ENCODE peak calls at places on chromosomes 16 and 17, in five cellular contexts. T, I, X, M and Z are unnamed samples.

GRCh38 chr17:38874505-38875419 is 4.9 kb downstream of the LASP1 start:
- DNase-seq in I (no peak), T (no peak), M (no peak), X (no peak), Z (peak)

GRCh38 chr16:70778901-70779309 is 22.1 kb downstream of the VAC14 start:
- DNase-seq in M (peak), T (no peak), I (peak), X (peak), Z (peak)

GRCh38 chr16:47247691-47248090 is 103.9 kb upstream of the NETO2 start:
- DNase-seq in I (no peak), T (no peak), M (no peak), X (no peak), Z (no peak)

GRCh38 chr17:13030459-13031305 is 12.9 kb upstream of the ELAC2 start:
- DNase-seq in M (no peak), T (no peak), X (peak), I (peak), Z (no peak)

GRCh38 chr16:88634141-88634993 is 4.0 kb upstream of the IL17C start:
- DNase-seq in T (no peak), X (no peak), I (no peak), M (no peak), Z (no peak)

GRCh38 chr16:51175081-51175480 is 24.0 kb upstream of the SALL1 start:
- DNase-seq in X (no peak), T (no peak), M (no peak), I (peak), Z (no peak)

GRCh38 chr17:13541032-13541480 is 60.7 kb downstream of the HS3ST3A1 start:
- DNase-seq in T (no peak), I (peak), M (no peak), X (no peak), Z (no peak)

GRCh38 chr16:54931757-54932660 is 1.3 kb downstream of the IRX5 start:
- DNase-seq in I (peak), X (no peak), T (no peak), M (no peak), Z (peak)

GRCh38 chr16:81889896-81890634 is 111.0 kb downstream of the PLCG2 start:
- DNase-seq in T (peak), I (peak), X (no peak), M (no peak), Z (no peak)

GRCh38 chr16:53773150-53773846 is 69.3 kb downstream of the FTO start:
- DNase-seq in X (no peak), T (no peak), I (peak), M (no peak), Z (no peak)

GRCh38 chr17:45123930-45124796 is 8.2 kb downstream of the PLCD3 start:
- DNase-seq in X (peak), I (peak), T (no peak), M (peak), Z (no peak)

DNA sequence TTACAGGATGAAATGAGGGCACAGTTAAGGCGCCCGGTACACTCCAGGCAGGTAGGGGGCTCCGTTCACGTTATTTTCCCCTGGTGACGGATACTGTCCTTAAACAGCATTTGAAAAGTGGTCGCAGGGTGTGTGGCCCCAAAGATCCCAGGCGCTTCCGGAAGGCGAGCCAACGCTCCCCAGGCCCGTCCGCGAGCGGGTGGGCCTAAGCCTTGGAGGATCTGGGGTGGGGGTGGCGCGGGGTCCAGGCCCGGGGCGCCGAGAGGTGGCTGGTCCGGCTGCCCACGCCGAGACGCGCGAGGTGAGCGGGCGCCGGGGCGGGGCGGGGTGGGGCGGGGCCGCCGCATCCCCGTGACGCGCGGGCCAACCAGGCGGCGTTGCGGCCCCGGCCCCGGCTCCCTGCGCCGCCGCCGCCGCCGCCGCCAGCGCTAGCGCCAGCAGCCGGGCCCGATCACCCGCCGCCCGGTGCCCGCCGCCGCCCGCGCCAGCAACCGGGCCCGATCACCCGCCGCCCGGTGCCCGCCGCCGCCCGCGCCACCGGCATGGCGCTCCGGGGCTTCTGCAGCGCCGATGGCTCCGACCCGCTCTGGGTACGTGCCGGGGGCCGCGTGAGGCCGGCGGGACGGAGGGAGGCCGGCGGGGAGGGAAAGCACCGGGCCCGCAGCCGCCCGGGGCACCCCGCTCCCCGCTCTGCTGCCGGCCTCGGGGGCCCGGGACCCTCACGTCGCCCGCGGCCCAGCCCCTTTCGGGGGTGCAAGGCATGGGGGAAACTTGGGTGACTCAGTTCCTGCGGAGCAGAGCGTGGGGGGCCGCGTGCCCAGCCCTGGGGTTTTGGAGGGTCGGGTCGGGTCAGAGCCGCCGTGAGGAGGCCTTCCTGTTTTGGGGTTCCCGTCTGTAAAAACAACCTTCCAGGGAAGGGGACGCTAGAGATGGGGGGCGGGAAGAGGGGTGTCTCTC is at the start of gene ABCC1:
- DNase-seq in M (no peak), X (peak), T (peak), I (no peak), Z (no peak)
- TF ChIP-seq CTCF in M (no peak), X (no peak), T (no peak), I (no peak), Z (no peak)

GRCh38 chr17:41394254-41395016 is 3.0 kb downstream of the KRT31 start:
- DNase-seq in I (no peak), T (no peak), X (no peak), M (no peak), Z (no peak)
- TF ChIP-seq CTCF in I (no peak), T (no peak), X (no peak), M (no peak), Z (no peak)

GRCh38 chr16:76280421-76280820 is 3.2 kb downstream of the CNTNAP4 start:
- DNase-seq in I (no peak), T (no peak), X (no peak), M (no peak), Z (no peak)

GRCh38 chr16:76278086-76278485 is 885 bp downstream of the CNTNAP4 start:
- DNase-seq in X (no peak), M (no peak), T (no peak), I (no peak), Z (no peak)

GRCh38 chr16:76277099-76278030 is at the start of gene CNTNAP4:
- DNase-seq in I (no peak), T (peak), M (no peak), X (no peak), Z (no peak)

DNA sequence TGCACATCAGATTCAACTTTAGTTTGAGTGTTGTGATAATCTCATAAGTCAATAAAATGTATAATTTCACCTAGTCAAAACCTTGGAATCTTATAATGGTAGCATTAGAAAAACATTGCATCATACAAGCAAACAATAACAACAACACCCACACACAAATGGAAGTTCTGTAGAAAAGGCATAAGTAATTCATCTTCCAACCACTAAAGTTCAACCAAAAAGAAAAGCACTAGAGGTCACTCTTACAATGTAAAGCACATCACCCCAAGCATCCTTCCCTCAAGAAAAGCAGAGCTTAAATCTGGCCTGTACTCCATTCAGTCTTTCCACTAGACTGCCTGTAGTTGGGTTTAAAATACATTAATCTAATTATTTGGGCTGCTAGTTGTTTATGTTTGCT is 1.8 kb downstream of the CNTNAP4 start:
- DNase-seq in T (no peak), I (peak), M (no peak), X (no peak), Z (no peak)
- TF ChIP-seq CTCF in T (peak), I (no peak), M (no peak), X (no peak), Z (no peak)

GRCh38 chr16:13919330-13919682 is 648 bp upstream of the ERCC4 start:
- DNase-seq in I (peak), X (no peak), T (no peak), M (no peak), Z (no peak)
- TF ChIP-seq CTCF in I (peak), X (no peak), T (no peak), M (no peak), Z (no peak)

DNA sequence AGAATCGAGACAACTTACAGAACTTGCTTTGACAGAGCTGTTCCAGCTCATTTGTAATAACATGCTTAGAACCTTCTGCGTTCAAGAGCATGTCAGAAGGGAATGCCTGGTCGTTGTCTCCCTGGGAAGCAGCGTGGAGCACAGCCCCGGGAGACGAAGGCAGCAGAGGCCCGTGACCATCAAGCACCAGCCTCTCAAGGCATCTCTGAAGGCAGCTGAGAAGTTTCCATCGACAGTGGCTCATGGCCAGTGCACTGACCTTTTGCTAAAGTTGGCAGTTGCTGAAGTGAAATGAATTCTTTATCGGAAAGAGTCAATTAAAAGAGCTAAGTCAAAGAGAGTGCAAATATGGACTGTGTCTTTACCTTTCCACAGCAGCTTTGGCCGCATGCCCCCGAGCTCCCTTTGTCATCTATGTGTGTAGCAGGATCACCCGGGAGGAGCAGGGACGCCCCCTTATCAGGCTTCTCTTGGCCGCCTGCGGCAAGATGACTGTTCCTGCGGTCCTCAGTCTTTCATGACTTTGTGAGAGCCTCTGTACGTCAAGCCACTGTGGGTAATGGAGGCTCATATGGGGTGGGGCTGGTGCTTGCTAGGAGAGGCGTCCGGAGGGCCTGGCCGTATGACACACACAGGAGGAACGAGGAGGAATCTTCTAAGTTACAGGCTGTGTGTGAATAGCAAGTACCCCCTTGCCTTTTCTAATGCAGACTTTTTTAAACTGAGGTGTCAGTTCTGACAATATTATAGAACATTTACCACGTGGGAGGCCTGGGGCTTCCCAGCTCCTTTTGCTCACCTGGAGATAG is 54.2 kb downstream of the LDHD start:
- DNase-seq in T (peak), X (peak), M (peak), I (no peak), Z (no peak)
- TF ChIP-seq CTCF in T (no peak), X (no peak), M (no peak), I (no peak), Z (no peak)

GRCh38 chr17:17783121-17783824 is 53.5 kb downstream of the SREBF1 start:
- DNase-seq in X (peak), M (no peak), T (peak), I (peak), Z (no peak)
- TF ChIP-seq CTCF in X (no peak), M (no peak), T (peak), I (no peak), Z (peak)